ENCODE peak calls at places on chromosome 10, in five cellular contexts. C is activated naive CD4-positive, alpha-beta T cell; A is IMR-90; W is NCI-H1417; H is amygdala. O is an unnamed sample.

GRCh38 chr10:61464461-61465215 is 11.5 kb upstream of the TMEM26 start:
- DNase-seq in C (no peak), A (peak), W (no peak), H (no peak), O (peak)

GRCh38 chr10:114367676-114368391 is 36.5 kb downstream of the AFAP1L2 start:
- DNase-seq in C (no peak), A (no peak), W (no peak), H (no peak), O (no peak)

GRCh38 chr10:121608669-121609190 is 10.5 kb upstream of the FGFR2 start:
- DNase-seq in C (no peak), A (no peak), W (no peak), H (peak), O (no peak)

GRCh38 chr10:96613565-96613964 is 26.8 kb upstream of the TM9SF3 start:
- DNase-seq in C (no peak), A (peak), W (no peak), H (no peak), O (peak)

GRCh38 chr10:391304-391703 is 256.0 kb downstream of the ZMYND11 start:
- DNase-seq in C (no peak), A (no peak), W (peak), H (no peak), O (no peak)

GRCh38 chr10:73591935-73592699 is 975 bp upstream of the USP54 start:
- DNase-seq in C (no peak), A (no peak), W (peak), H (no peak), O (no peak)

GRCh38 chr10:51918921-51919325 is 219.5 kb upstream of the CSTF2T start:
- DNase-seq in C (no peak), A (no peak), W (no peak), H (no peak), O (no peak)

GRCh38 chr10:68301790-68302502 is 29.9 kb upstream of the HNRNPH3 start:
- DNase-seq in C (no peak), A (peak), W (no peak), H (no peak), O (peak)

GRCh38 chr10:132112611-132113010 is 46.9 kb downstream of the JAKMIP3 start:
- DNase-seq in C (no peak), A (no peak), W (no peak), H (no peak), O (no peak)

GRCh38 chr10:17965649-17966048 is 13.9 kb downstream of the SLC39A12 start:
- DNase-seq in C (no peak), A (no peak), W (no peak), H (no peak), O (no peak)

GRCh38 chr10:89793649-89794254 is 92.4 kb downstream of the KIF20B start:
- DNase-seq in C (no peak), A (peak), W (peak), H (no peak), O (peak)

GRCh38 chr10:132655735-132656134 is 118.1 kb downstream of the INPP5A start:
- DNase-seq in C (no peak), A (no peak), W (no peak), H (no peak), O (no peak)

GRCh38 chr10:126646101-126646500 is 24.4 kb downstream of the C10orf90 start:
- DNase-seq in C (no peak), A (peak), W (no peak), H (no peak), O (no peak)

GRCh38 chr10:5107860-5108526 is 13.8 kb downstream of the AKR1C3 start:
- DNase-seq in C (no peak), A (no peak), W (no peak), H (no peak), O (no peak)

GRCh38 chr10:92112462-92112861 is 178.4 kb downstream of the CPEB3 start:
- DNase-seq in C (no peak), A (no peak), W (no peak), H (no peak), O (no peak)

GRCh38 chr10:33117816-33118215 is 159.8 kb upstream of the ITGB1 start:
- DNase-seq in C (no peak), A (no peak), W (no peak), H (no peak), O (no peak)

O was measured in HFFc6.